ENCODE peak calls at places on chromosomes 5 and 9, in five cellular contexts. D, R, P, W and F are unnamed samples.

GRCh38 chr9:127421057-127421456 is 3.1 kb upstream of the ZNF79 start:
- DNase-seq in D (no peak), R (no peak), P (no peak), W (no peak), F (no peak)

GRCh38 chr9:134372621-134373267 is 46.5 kb downstream of the RXRA start:
- DNase-seq in D (peak; percentile 87), R (no peak), P (no peak), W (no peak), F (no peak)

GRCh38 chr5:108472237-108472636 is 90.3 kb upstream of the FBXL17 start:
- DNase-seq in D (no peak), R (no peak), P (no peak), W (no peak), F (no peak)

GRCh38 chr5:36629729-36630128 is 23.3 kb downstream of the SLC1A3 start:
- DNase-seq in D (no peak), R (no peak), P (no peak), W (no peak), F (no peak)

GRCh38 chr9:126128494-126129142 is 198.0 kb upstream of the MVB12B start:
- DNase-seq in D (no peak), R (no peak), P (no peak), W (peak; percentile 59), F (peak; percentile 86)

GRCh38 chr9:100228352-100228869 is 124.3 kb downstream of the TEX10 start:
- DNase-seq in D (no peak), R (no peak), P (no peak), W (no peak), F (no peak)

GRCh38 chr9:35771079-35771441 is 17.0 kb upstream of the MSMP start:
- DNase-seq in D (peak; percentile 81), R (no peak), P (no peak), W (no peak), F (no peak)

GRCh38 chr5:151903243-151903653 is 21.4 kb downstream of the GLRA1 start:
- DNase-seq in D (no peak), R (no peak), P (peak; percentile 39), W (no peak), F (no peak)

GRCh38 chr5:110086658-110087388 is 397.1 kb downstream of the MAN2A1 start:
- DNase-seq in D (peak; percentile 82), R (peak; percentile 60), P (no peak), W (peak; percentile 81), F (no peak)

GRCh38 chr5:143733635-143734341 is 78.2 kb upstream of the HMHB1 start:
- DNase-seq in D (no peak), R (no peak), P (no peak), W (no peak), F (no peak)

GRCh38 chr9:34384368-34385165 is 7.9 kb upstream of the MYORG start:
- DNase-seq in D (no peak), R (no peak), P (no peak), W (no peak), F (no peak)

GRCh38 chr5:29982446-29982845 is 1211.0 kb upstream of the CDH6 start:
- DNase-seq in D (no peak), R (no peak), P (no peak), W (no peak), F (no peak)

GRCh38 chr5:142109356-142110045 is 922 bp downstream of the NDFIP1 start:
- DNase-seq in D (no peak), R (no peak), P (no peak), W (no peak), F (no peak)

GRCh38 chr5:150534811-150535210 is 26.9 kb downstream of the NDST1 start:
- DNase-seq in D (no peak), R (no peak), P (no peak), W (no peak), F (no peak)

GRCh38 chr9:137296214-137297059 is 5.6 kb downstream of the NRARP start:
- DNase-seq in D (no peak), R (no peak), P (no peak), W (no peak), F (no peak)

GRCh38 chr5:172683696-172684464 is 42.8 kb downstream of the NEURL1B start:
- DNase-seq in D (no peak), R (no peak), P (no peak), W (no peak), F (no peak)

DNA sequence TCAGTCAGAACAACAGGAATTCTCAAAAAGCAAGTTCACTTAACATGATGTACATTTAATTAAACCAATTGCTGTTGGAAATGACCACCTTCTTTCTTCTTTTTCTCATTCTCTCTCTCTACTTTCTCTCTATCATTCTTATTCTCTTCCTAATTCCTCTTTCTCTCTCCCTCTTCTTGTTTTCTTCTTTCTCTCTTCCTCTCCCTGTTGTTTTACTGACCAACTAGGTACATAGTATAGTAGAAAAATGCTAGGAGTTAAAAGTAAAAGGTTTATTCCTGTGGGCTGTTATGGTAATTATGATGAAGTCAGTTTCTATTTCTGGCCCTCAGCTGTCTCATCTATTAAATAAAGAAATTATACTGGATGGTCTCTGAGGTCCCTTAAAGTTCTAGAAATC is 102.5 kb upstream of the SLC30A5 start:
- DNase-seq in D (no peak), R (no peak), P (no peak), W (no peak), F (no peak)
- TF ChIP-seq EP300 in D (no peak), R (no peak), P (no peak), W (no peak), F (no peak)

GRCh38 chr9:5509573-5509972 is 758 bp upstream of the PDCD1LG2 start:
- DNase-seq in D (no peak), R (no peak), P (no peak), W (no peak), F (no peak)
- TF ChIP-seq EP300 in D (no peak), R (no peak), P (no peak), W (no peak), F (no peak)

GRCh38 chr9:115674091-115674490 is 479.5 kb upstream of the PAPPA start:
- DNase-seq in D (no peak), R (no peak), P (no peak), W (no peak), F (no peak)

GRCh38 chr9:115673599-115673998 is 480.0 kb upstream of the PAPPA start:
- DNase-seq in D (no peak), R (no peak), P (no peak), W (no peak), F (no peak)

GRCh38 chr9:115671236-115671770 is 482.3 kb upstream of the PAPPA start:
- DNase-seq in D (no peak), R (no peak), P (no peak), W (no peak), F (no peak)

GRCh38 chr9:115671911-115672310 is 481.7 kb upstream of the PAPPA start:
- DNase-seq in D (no peak), R (no peak), P (no peak), W (no peak), F (no peak)

GRCh38 chr9:115672477-115673316 is 480.9 kb upstream of the PAPPA start:
- DNase-seq in D (no peak), R (no peak), P (no peak), W (no peak), F (no peak)
- TF ChIP-seq EP300 in D (no peak), R (peak; percentile 48), P (no peak), W (no peak), F (no peak)

GRCh38 chr9:117677578-117677977 is 26.6 kb upstream of the TLR4 start:
- DNase-seq in D (no peak), R (no peak), P (no peak), W (no peak), F (no peak)

GRCh38 chr9:117671468-117671867 is 32.7 kb upstream of the TLR4 start:
- DNase-seq in D (no peak), R (no peak), P (no peak), W (no peak), F (no peak)

DNA sequence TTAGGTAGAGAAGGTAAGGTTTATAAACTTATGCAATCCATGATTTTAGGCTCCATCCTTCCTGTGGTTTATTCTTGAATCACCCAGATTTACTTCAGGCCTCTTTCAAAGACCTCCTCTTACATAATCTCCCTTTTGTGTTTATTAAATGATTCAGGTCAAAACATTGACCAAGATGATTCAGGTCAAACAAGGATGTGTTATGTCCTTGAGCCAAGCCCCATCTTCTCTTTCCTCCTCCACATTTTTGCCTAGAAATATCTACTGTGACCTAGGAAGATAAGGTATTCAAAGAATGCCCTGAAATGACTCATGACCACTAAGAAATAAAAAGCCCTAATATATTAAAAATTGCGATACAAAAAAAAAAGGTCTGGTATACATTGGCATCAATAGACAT is 31.8 kb upstream of the TLR4 start:
- DNase-seq in D (no peak), R (no peak), P (no peak), W (no peak), F (no peak)
- TF ChIP-seq EP300 in D (no peak), R (no peak), P (no peak), W (no peak), F (no peak)

DNA sequence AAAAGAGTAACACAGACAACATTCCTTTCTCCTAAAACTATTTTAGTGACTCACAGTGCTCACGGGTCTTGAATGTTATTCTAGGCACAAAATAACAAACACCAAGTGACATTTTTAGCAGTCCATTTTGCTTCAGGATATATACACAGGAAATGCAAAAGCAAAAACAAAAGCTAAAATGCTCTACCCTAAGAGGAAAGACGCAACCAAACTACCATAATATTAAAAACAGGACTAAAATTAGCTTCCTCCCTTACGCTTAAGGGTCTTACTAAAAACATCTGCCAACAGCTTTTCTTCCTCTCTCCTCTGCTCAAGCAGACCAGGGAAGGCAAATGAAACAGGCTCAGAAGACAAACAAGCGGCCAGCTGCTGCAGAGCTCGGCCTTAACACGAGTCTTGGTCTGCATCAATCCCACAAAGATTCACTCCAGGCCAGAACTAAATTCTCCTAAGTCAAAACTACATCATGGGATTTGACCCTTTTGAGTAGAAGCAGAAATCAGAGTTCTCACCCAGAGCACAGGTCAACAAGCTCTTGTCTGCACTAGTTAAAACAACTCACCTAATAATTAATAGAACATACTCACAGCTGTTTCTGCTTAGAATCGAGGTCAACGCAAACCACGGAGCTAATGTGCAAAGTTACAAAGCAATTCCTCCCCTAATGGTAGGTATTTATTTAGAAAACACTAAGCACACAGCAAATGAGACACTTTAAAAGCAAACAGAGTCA is 62.3 kb downstream of the RAPGEF1 start:
- DNase-seq in D (no peak), R (no peak), P (no peak), W (no peak), F (no peak)
- TF ChIP-seq EP300 in D (peak; percentile 2), R (peak; percentile 61), P (no peak), W (no peak), F (no peak)

GRCh38 chr9:31916591-31917223 is 467.7 kb upstream of the ACO1 start:
- DNase-seq in D (no peak), R (no peak), P (no peak), W (no peak), F (no peak)
- TF ChIP-seq EP300 in D (no peak), R (no peak), P (no peak), W (no peak), F (no peak)

GRCh38 chr5:64606926-64607325 is 83.4 kb upstream of the SHISAL2B start:
- DNase-seq in D (no peak), R (no peak), P (no peak), W (no peak), F (peak; percentile 47)

GRCh38 chr5:64599226-64599625 is 91.1 kb upstream of the SHISAL2B start:
- DNase-seq in D (no peak), R (no peak), P (no peak), W (no peak), F (peak; percentile 86)

DNA sequence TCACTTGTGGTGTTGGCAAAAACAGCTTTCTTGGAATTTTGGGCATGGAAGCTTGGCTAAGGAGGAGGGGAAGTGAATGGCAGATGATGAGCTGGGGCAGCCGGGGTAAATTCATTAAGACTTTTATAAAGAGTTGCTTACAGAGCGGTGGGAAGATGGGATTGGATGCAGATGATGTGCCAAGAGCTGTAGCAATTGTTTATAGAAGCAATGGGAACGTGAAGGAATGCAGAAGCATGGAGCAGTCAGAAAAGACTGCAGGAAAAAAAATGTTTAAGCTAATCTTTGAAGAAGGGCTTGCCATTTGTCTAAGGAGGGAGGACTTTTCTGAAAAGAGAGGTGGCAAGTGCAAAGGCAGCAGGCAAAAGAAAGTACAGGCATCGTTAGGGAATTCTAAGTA is 86.6 kb upstream of the SHISAL2B start:
- DNase-seq in D (no peak), R (no peak), P (no peak), W (no peak), F (no peak)
- TF ChIP-seq EP300 in D (no peak), R (no peak), P (no peak), W (no peak), F (no peak)